ENCODE peak calls at places on chromosomes 6 and 20, in five cellular contexts. One of them, this sample, is unnamed.

GRCh38 chr6:91106083-91106482 is 519.2 kb upstream of the MAP3K7 start:
- DNase-seq in A549: no peak
- DNase-seq in K562: no peak
- DNase-seq in HepG2: peak
- DNase-seq in GM12878: no peak
- DNase-seq in this sample: no peak

GRCh38 chr6:169942173-169942572 is 190.8 kb downstream of the ERMARD start:
- DNase-seq in A549: no peak
- DNase-seq in K562: no peak
- DNase-seq in HepG2: no peak
- DNase-seq in GM12878: no peak
- DNase-seq in this sample: no peak

GRCh38 chr20:12414446-12415274 is 497.0 kb downstream of the BTBD3 start:
- DNase-seq in A549: no peak
- DNase-seq in K562: no peak
- DNase-seq in HepG2: no peak
- DNase-seq in GM12878: no peak
- DNase-seq in this sample: no peak

GRCh38 chr6:47690791-47691190 is 7.6 kb upstream of the ADGRF4 start:
- DNase-seq in A549: no peak
- DNase-seq in K562: no peak
- DNase-seq in HepG2: no peak
- DNase-seq in GM12878: no peak
- DNase-seq in this sample: no peak

GRCh38 chr6:40325791-40326190 is 261.4 kb downstream of the LRFN2 start:
- DNase-seq in A549: no peak
- DNase-seq in K562: peak
- DNase-seq in HepG2: no peak
- DNase-seq in GM12878: no peak
- DNase-seq in this sample: no peak

GRCh38 chr20:10115021-10115420 is 80.2 kb downstream of the ANKEF1 start:
- DNase-seq in A549: no peak
- DNase-seq in K562: no peak
- DNase-seq in HepG2: no peak
- DNase-seq in GM12878: no peak
- DNase-seq in this sample: no peak

GRCh38 chr20:63014710-63015109 is 7.9 kb upstream of the BHLHE23 start:
- DNase-seq in A549: no peak
- DNase-seq in K562: no peak
- DNase-seq in HepG2: no peak
- DNase-seq in GM12878: no peak
- DNase-seq in this sample: peak

GRCh38 chr20:5977223-5977622 is 26.8 kb downstream of the MCM8 start:
- DNase-seq in A549: no peak
- DNase-seq in K562: no peak
- DNase-seq in HepG2: no peak
- DNase-seq in GM12878: no peak
- DNase-seq in this sample: no peak

GRCh38 chr6:105675715-105676397 is 273.0 kb upstream of the PREP start:
- DNase-seq in A549: peak
- DNase-seq in K562: peak
- DNase-seq in HepG2: no peak
- DNase-seq in GM12878: no peak
- DNase-seq in this sample: no peak

GRCh38 chr6:15521516-15521915 is 141.3 kb downstream of the DTNBP1 start:
- DNase-seq in A549: no peak
- DNase-seq in K562: no peak
- DNase-seq in HepG2: no peak
- DNase-seq in GM12878: no peak
- DNase-seq in this sample: no peak

GRCh38 chr6:9172096-9172495 is 736.8 kb upstream of the SLC35B3 start:
- DNase-seq in A549: no peak
- DNase-seq in K562: no peak
- DNase-seq in HepG2: no peak
- DNase-seq in GM12878: no peak
- DNase-seq in this sample: no peak

GRCh38 chr6:141451508-141452353 is 681.0 kb upstream of the GJE1 start:
- DNase-seq in A549: peak
- DNase-seq in K562: no peak
- DNase-seq in HepG2: no peak
- DNase-seq in GM12878: no peak
- DNase-seq in this sample: peak

GRCh38 chr6:169622618-169623017 is 79.2 kb downstream of the WDR27 start:
- DNase-seq in A549: no peak
- DNase-seq in K562: no peak
- DNase-seq in HepG2: no peak
- DNase-seq in GM12878: no peak
- DNase-seq in this sample: no peak

GRCh38 chr6:24504274-24504641 is 9.5 kb downstream of the ALDH5A1 start:
- DNase-seq in A549: no peak
- DNase-seq in K562: no peak
- DNase-seq in HepG2: peak
- DNase-seq in GM12878: no peak
- DNase-seq in this sample: no peak

GRCh38 chr6:86030875-86031274 is 388.2 kb upstream of the SYNCRIP start:
- DNase-seq in A549: no peak
- DNase-seq in K562: no peak
- DNase-seq in HepG2: peak
- DNase-seq in GM12878: no peak
- DNase-seq in this sample: no peak

GRCh38 chr6:22029169-22029568 is 267.7 kb downstream of the PRL start:
- DNase-seq in A549: no peak
- DNase-seq in K562: no peak
- DNase-seq in HepG2: no peak
- DNase-seq in GM12878: no peak
- DNase-seq in this sample: no peak

GRCh38 chr6:46940433-46941226 is 18.9 kb upstream of the ADGRF5 start:
- DNase-seq in A549: no peak
- DNase-seq in K562: no peak
- DNase-seq in HepG2: no peak
- DNase-seq in GM12878: no peak
- DNase-seq in this sample: no peak

GRCh38 chr6:19836799-19837510 is at the start of gene ID4:
- DNase-seq in A549: peak
- DNase-seq in K562: no peak
- DNase-seq in HepG2: no peak
- DNase-seq in GM12878: no peak
- DNase-seq in this sample: peak

GRCh38 chr6:157769776-157770430 is 53.1 kb upstream of the SNX9 start:
- DNase-seq in A549: no peak
- DNase-seq in K562: no peak
- DNase-seq in HepG2: no peak
- DNase-seq in GM12878: no peak
- DNase-seq in this sample: no peak

GRCh38 chr20:47389867-47390347 is 33.4 kb upstream of the ZMYND8 start:
- DNase-seq in A549: peak
- DNase-seq in K562: no peak
- DNase-seq in HepG2: no peak
- DNase-seq in GM12878: no peak
- DNase-seq in this sample: no peak

GRCh38 chr6:121305957-121306607 is 28.2 kb downstream of the TBC1D32 start:
- DNase-seq in A549: peak
- DNase-seq in K562: peak
- DNase-seq in HepG2: peak
- DNase-seq in GM12878: no peak
- DNase-seq in this sample: peak

GRCh38 chr6:122622404-122622938 is 12.3 kb downstream of the PKIB start:
- DNase-seq in A549: no peak
- DNase-seq in K562: no peak
- DNase-seq in HepG2: no peak
- DNase-seq in GM12878: no peak
- DNase-seq in this sample: no peak

GRCh38 chr6:13191461-13191860 is 136.9 kb downstream of the TBC1D7 start:
- DNase-seq in A549: no peak
- DNase-seq in K562: no peak
- DNase-seq in HepG2: no peak
- DNase-seq in GM12878: no peak
- DNase-seq in this sample: peak

GRCh38 chr20:53839423-53840176 is 230.8 kb downstream of the BCAS1 start:
- DNase-seq in A549: no peak
- DNase-seq in K562: no peak
- DNase-seq in HepG2: no peak
- DNase-seq in GM12878: peak
- DNase-seq in this sample: no peak

GRCh38 chr20:437787-438486 is 24.4 kb downstream of the TBC1D20 start:
- DNase-seq in A549: no peak
- DNase-seq in K562: no peak
- DNase-seq in HepG2: no peak
- DNase-seq in GM12878: no peak
- DNase-seq in this sample: no peak

GRCh38 chr20:9161308-9161707 is 92.4 kb downstream of the PLCB4 start:
- DNase-seq in A549: no peak
- DNase-seq in K562: no peak
- DNase-seq in HepG2: no peak
- DNase-seq in GM12878: no peak
- DNase-seq in this sample: no peak

GRCh38 chr20:25077610-25078169 is 4.3 kb downstream of the VSX1 start:
- DNase-seq in A549: peak
- DNase-seq in K562: no peak
- DNase-seq in HepG2: peak
- DNase-seq in GM12878: no peak
- DNase-seq in this sample: peak

GRCh38 chr6:32081168-32081624 is 27.9 kb downstream of the TNXB start:
- DNase-seq in A549: no peak
- DNase-seq in K562: peak
- DNase-seq in HepG2: no peak
- DNase-seq in GM12878: no peak
- DNase-seq in this sample: no peak

DNA sequence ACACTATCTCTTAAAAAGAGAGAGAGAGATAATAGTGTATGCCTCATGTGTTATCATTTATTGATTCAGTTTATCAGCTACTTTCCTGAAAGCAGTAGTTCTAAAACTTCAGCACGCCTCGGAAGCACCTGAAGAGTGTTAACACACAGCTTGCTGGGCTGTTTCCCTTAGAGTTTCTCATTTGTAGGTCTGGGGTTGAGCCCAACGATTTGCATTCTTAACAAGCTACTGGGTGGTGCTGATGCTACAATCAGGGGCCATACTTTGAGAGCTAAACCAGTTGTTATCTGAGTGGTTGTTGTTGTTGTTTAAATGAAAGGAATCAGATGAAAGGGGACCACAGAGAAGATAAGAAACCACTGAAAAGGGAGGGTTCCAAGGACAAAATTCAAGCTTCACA is 32.6 kb downstream of the SIM1 start:
- DNase-seq in A549: no peak
- DNase-seq in K562: no peak
- DNase-seq in HepG2: no peak
- DNase-seq in GM12878: no peak
- DNase-seq in this sample: no peak
- TF ChIP-seq JUNB in A549: no peak
- TF ChIP-seq JUNB in K562: no peak
- TF ChIP-seq JUNB in HepG2: no peak
- TF ChIP-seq JUNB in GM12878: no peak
- TF ChIP-seq JUNB in this sample: no peak

DNA sequence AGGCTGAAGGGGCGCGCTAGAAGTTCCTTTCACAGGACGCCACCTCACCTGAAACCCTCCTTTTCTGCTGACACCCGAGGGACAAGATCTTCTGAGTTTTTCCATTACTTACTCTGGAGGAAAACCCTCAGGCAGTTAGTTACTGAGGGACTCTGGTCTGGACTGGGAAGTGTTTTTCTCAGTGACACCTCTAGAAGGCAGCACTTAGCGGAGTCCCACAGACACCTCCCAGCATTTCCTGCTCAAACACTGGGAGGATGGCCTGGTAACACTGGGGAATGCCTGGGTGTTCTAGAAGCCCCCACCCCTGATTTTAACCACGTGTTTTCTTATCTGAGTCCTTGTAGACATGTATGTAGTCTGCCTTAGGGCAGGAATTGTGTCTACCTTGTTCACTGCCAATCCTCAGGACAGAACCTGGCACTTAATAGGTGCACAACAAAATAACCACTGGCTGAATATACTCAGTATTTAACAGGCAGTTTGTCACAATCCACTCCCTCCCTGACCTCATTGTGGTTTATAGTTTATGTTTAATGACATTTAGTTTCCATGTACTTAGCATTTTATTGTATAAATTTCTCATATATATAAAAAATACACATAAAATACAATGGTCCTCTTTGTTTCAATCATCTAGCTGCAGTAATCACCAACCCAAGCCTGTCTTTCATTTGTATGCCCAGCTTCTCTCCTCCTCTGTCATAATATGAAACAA is 4.8 kb downstream of the GSTA3 start:
- DNase-seq in A549: no peak
- DNase-seq in K562: peak
- DNase-seq in HepG2: peak
- DNase-seq in GM12878: no peak
- DNase-seq in this sample: peak
- TF ChIP-seq JUNB in A549: no peak
- TF ChIP-seq JUNB in K562: no peak
- TF ChIP-seq JUNB in HepG2: no peak
- TF ChIP-seq JUNB in GM12878: no peak
- TF ChIP-seq JUNB in this sample: no peak

GRCh38 chr20:59177266-59178250 is 13.9 kb downstream of the ZNF831 start:
- DNase-seq in A549: no peak
- DNase-seq in K562: no peak
- DNase-seq in HepG2: no peak
- DNase-seq in GM12878: no peak
- DNase-seq in this sample: no peak
- TF ChIP-seq JUNB in A549: no peak
- TF ChIP-seq JUNB in K562: no peak
- TF ChIP-seq JUNB in HepG2: no peak
- TF ChIP-seq JUNB in GM12878: no peak
- TF ChIP-seq JUNB in this sample: no peak

GRCh38 chr6:166612471-166612881 is 14.6 kb downstream of the RPS6KA2 start:
- DNase-seq in A549: no peak
- DNase-seq in K562: no peak
- DNase-seq in HepG2: no peak
- DNase-seq in GM12878: no peak
- DNase-seq in this sample: no peak

GRCh38 chr6:166611631-166612030 is 15.4 kb downstream of the RPS6KA2 start:
- DNase-seq in A549: no peak
- DNase-seq in K562: no peak
- DNase-seq in HepG2: no peak
- DNase-seq in GM12878: no peak
- DNase-seq in this sample: no peak

GRCh38 chr6:166610104-166610503 is 16.9 kb downstream of the RPS6KA2 start:
- DNase-seq in A549: no peak
- DNase-seq in K562: no peak
- DNase-seq in HepG2: no peak
- DNase-seq in GM12878: no peak
- DNase-seq in this sample: no peak

GRCh38 chr6:166605752-166606151 is 19.3 kb upstream of the RAMACL start:
- DNase-seq in A549: no peak
- DNase-seq in K562: no peak
- DNase-seq in HepG2: no peak
- DNase-seq in GM12878: no peak
- DNase-seq in this sample: no peak

DNA sequence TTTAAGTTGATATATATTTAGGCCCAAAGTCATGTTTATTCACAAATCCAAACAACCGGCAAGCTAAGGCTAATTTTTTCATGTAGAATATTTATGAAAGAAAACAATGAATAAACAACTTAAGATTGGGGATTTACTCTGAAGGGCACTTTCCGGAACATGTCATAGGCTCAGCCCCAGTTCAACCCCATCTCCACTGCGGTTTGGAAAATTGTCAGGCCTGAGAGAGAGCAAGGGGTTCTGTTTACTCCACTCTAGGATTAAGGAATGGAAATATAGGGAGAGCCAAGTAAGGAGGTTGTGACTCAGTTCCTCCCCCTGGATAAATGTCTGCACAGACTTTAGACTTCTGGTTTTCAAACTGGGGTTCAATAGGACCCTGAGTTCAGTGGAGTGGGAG is 18.2 kb downstream of the RPS6KA2 start:
- DNase-seq in A549: no peak
- DNase-seq in K562: no peak
- DNase-seq in HepG2: no peak
- DNase-seq in GM12878: no peak
- DNase-seq in this sample: no peak
- TF ChIP-seq JUNB in A549: no peak
- TF ChIP-seq JUNB in K562: no peak
- TF ChIP-seq JUNB in HepG2: no peak
- TF ChIP-seq JUNB in GM12878: no peak
- TF ChIP-seq JUNB in this sample: no peak